ENCODE peak calls at places on chromosomes 1 and 21, in eight cellular contexts. L is transverse colon; I is CD8-positive, alpha-beta T cell; B is neural progenitor cell; N is OCI-LY7; J is breast epithelium; F is left lung; O is psoas muscle. D is an unnamed sample.

GRCh38 chr1:108316545-108316944 is 72.7 kb upstream of the NBPF4 start:
- DNase-seq in L (no peak), I (no peak), B (peak; percentile 31), N (no peak), J (no peak), F (no peak), O (no peak), D (no peak)

GRCh38 chr1:54681396-54681795 is 34.3 kb upstream of the TTC4 start:
- DNase-seq in L (no peak), I (no peak), B (peak; percentile 31), N (no peak), J (no peak), F (no peak), O (no peak), D (no peak)

GRCh38 chr1:201229771-201230635 is 39.4 kb downstream of the IGFN1 start:
- DNase-seq in L (no peak), I (no peak), B (no peak), N (no peak), J (no peak), F (peak; percentile 7), O (no peak), D (no peak)

GRCh38 chr1:207619833-207620572 is 24.9 kb upstream of the CR1L start:
- DNase-seq in L (no peak), I (no peak), B (peak; percentile 73), N (peak; percentile 67), J (no peak), F (no peak), O (no peak), D (no peak)

GRCh38 chr1:232627645-232628334 is 2.1 kb downstream of the SIPA1L2 start:
- DNase-seq in L (no peak), I (no peak), B (peak; percentile 60), N (peak; percentile 84), J (no peak), F (no peak), O (no peak), D (no peak)

GRCh38 chr1:71093938-71094337 is 13.1 kb upstream of the ZRANB2 start:
- DNase-seq in L (no peak), I (no peak), B (no peak), N (no peak), J (no peak), F (no peak), O (no peak), D (no peak)

GRCh38 chr1:6854166-6854565 is 68.9 kb downstream of the CAMTA1 start:
- DNase-seq in L (no peak), I (no peak), B (no peak), N (no peak), J (no peak), F (no peak), O (no peak), D (no peak)

GRCh38 chr1:26537951-26538352 is 8.4 kb downstream of the RPS6KA1 start:
- DNase-seq in L (peak; percentile 60), I (no peak), B (peak; percentile 32), N (peak; percentile 52), J (no peak), F (peak; percentile 65), O (no peak), D (no peak)

GRCh38 chr1:84582802-84583587 is 8.8 kb upstream of the CTBS start:
- DNase-seq in L (no peak), I (no peak), B (peak; percentile 85), N (peak; percentile 4), J (no peak), F (no peak), O (no peak), D (no peak)

GRCh38 chr1:4152266-4152665 is 252.2 kb upstream of the C1orf174 start:
- DNase-seq in L (no peak), I (no peak), B (no peak), N (no peak), J (no peak), F (no peak), O (no peak), D (no peak)

GRCh38 chr21:46660505-46660904 is 25.0 kb downstream of the PRMT2 start:
- DNase-seq in L (no peak), I (no peak), B (no peak), N (no peak), J (no peak), F (no peak), O (no peak), D (no peak)

GRCh38 chr1:25871704-25872494 is 3.6 kb downstream of the PAQR7 start:
- DNase-seq in L (no peak), I (no peak), B (no peak), N (no peak), J (no peak), F (peak; percentile 76), O (peak; percentile 19), D (no peak)

GRCh38 chr1:30743584-30744059 is 14.0 kb downstream of the LAPTM5 start:
- DNase-seq in L (no peak), I (peak; percentile 75), B (no peak), N (peak; percentile 89), J (no peak), F (no peak), O (no peak), D (no peak)

GRCh38 chr1:16145030-16145987 is 10.6 kb downstream of the EPHA2 start:
- DNase-seq in L (peak; percentile 84), I (no peak), B (peak; percentile 69), N (no peak), J (peak; percentile 87), F (peak; percentile 87), O (peak; percentile 83), D (no peak)
- H3K4me3 ChIP-seq in L (peak overlapping the region; percentile 25), I (no peak overlapping the region), B (peak overlapping the region; percentile 12), N (no peak overlapping the region), J (peak overlapping the region; percentile 54), F (no peak overlapping the region), O (peak overlapping the region; percentile 50), D (peak overlapping the region; percentile 29)

DNA sequence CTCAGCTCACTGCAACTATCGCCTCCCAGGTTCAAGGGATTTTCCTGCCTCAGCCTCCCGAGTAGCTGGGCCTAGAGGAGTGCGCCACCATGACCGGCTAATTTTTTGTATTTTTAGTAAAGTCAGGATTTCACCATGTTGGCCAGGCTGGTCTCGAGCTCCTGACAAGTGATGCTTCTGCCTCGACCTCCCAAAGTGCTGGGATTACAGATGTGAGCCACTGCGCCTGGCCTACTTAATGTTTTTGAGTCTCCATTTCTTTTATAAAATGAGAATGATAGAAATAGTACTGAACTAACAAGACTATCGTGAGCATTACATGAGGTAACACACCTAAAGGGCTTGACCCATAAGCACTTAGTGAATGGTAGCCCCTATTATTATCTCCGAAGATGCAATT is 21.4 kb downstream of the NUAK2 start:
- DNase-seq in L (no peak), I (no peak), B (no peak), N (no peak), J (no peak), F (no peak), O (no peak), D (no peak)
- H3K4me1 ChIP-seq in L (peaks cover 31% of the 10 kb centered on the region), I (peaks cover 42% of the 10 kb centered on the region), B (peaks cover 83% of the 10 kb centered on the region), N (peaks cover 62% of the 10 kb centered on the region), J (no peaks in the 10 kb centered on the region), F (peaks cover 15% of the 10 kb centered on the region), O (no peaks in the 10 kb centered on the region), D (peaks cover 5% of the 10 kb centered on the region)

GRCh38 chr1:209648931-209649776 is 3.1 kb downstream of the LAMB3 start:
- DNase-seq in L (peak; percentile 44), I (no peak), B (no peak), N (no peak), J (no peak), F (no peak), O (no peak), D (no peak)

GRCh38 chr1:209647212-209647611 is 5.0 kb downstream of the LAMB3 start:
- DNase-seq in L (no peak), I (no peak), B (no peak), N (no peak), J (no peak), F (no peak), O (no peak), D (no peak)

GRCh38 chr1:209650454-209650853 is 1.8 kb downstream of the LAMB3 start:
- DNase-seq in L (no peak), I (no peak), B (no peak), N (no peak), J (no peak), F (no peak), O (no peak), D (no peak)

GRCh38 chr1:209646558-209646957 is 5.7 kb downstream of the LAMB3 start:
- DNase-seq in L (no peak), I (no peak), B (peak; percentile 33), N (no peak), J (no peak), F (no peak), O (no peak), D (no peak)

GRCh38 chr1:209648366-209648765 is 3.9 kb downstream of the LAMB3 start:
- DNase-seq in L (no peak), I (no peak), B (no peak), N (no peak), J (no peak), F (no peak), O (no peak), D (no peak)
- H3K4me3 ChIP-seq in L (no peak overlapping the region), I (no peak overlapping the region), B (no peak overlapping the region), N (no peak overlapping the region), J (no peak overlapping the region), F (no peak overlapping the region), O (no peak overlapping the region), D (peak overlapping the region; percentile 39)

GRCh38 chr1:204085876-204086275 is 13.0 kb downstream of the SOX13 start:
- DNase-seq in L (no peak), I (no peak), B (no peak), N (no peak), J (no peak), F (no peak), O (no peak), D (no peak)

GRCh38 chr1:204081791-204082513 is 9.0 kb downstream of the SOX13 start:
- DNase-seq in L (no peak), I (no peak), B (no peak), N (no peak), J (no peak), F (no peak), O (no peak), D (no peak)

GRCh38 chr1:204083491-204083890 is 10.6 kb downstream of the SOX13 start:
- DNase-seq in L (no peak), I (no peak), B (no peak), N (no peak), J (no peak), F (no peak), O (no peak), D (no peak)

GRCh38 chr1:204087181-204087892 is 14.4 kb downstream of the SOX13 start:
- DNase-seq in L (no peak), I (no peak), B (no peak), N (no peak), J (no peak), F (no peak), O (no peak), D (no peak)

DNA sequence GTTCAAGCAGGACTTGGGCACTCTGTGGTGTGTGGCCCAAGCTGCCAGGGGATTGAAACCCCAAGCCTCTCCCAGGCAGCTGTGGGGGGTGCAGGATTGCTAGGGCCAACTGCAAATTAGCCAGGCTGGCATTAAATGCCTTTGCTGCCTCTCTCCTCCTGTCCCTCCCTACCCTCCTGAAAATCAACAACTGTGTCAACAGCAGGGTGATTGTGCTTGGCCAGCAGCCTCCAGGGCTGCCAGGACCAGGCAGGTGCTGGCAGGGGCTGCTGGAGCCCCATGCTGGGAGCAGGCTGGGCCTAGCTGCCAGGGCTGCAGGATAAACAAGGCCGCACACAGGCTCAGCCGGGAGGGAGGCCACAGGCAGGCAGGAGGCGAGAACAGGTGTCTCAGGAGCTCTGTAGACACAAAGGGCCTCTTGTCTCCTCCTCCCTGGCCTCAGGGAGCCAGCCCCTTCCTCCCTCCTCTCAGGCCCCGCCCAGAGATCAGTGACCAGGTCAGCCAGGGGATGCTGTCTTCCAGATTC is 11.4 kb downstream of the SOX13 start:
- DNase-seq in L (peak; percentile 49), I (no peak), B (peak; percentile 89), N (peak; percentile 12), J (peak; percentile 79), F (peak; percentile 69), O (peak; percentile 83), D (no peak)
- H3K4me1 ChIP-seq in L (peaks cover 94% of the 10 kb centered on the region), I (no peaks in the 10 kb centered on the region), B (peaks cover 72% of the 10 kb centered on the region), N (no peaks in the 10 kb centered on the region), J (peaks cover 73% of the 10 kb centered on the region), F (peaks cover 79% of the 10 kb centered on the region), O (peaks cover 94% of the 10 kb centered on the region), D (peaks cover 67% of the 10 kb centered on the region)

GRCh38 chr1:239719642-239720258 is 333.4 kb downstream of the CHRM3 start:
- DNase-seq in L (peak; percentile 21), I (peak; percentile 57), B (no peak), N (no peak), J (no peak), F (no peak), O (no peak), D (no peak)
- H3K4me3 ChIP-seq in L (peak overlapping the region; percentile 5), I (peak overlapping the region; percentile 64), B (no peak overlapping the region), N (no peak overlapping the region), J (peak overlapping the region; percentile 1), F (no peak overlapping the region), O (no peak overlapping the region), D (peak overlapping the region; percentile 2)

D was measured in esophagus squamous epithelium.